ENCODE peak calls at places on chromosome 5, in nine cellular contexts. S is cardiac fibroblast, R is choroid plexus epithelial cell, J is BE2C, U is HFF-Myc, K is cardiac muscle cell, O is suprapubic skin, I is Peyer's patch, V is foreskin fibroblast. Y is an unnamed sample.

GRCh38 chr5:43006411-43007202 is 33.5 kb downstream of the ANXA2R start:
- DNase-seq in V (peak), I (no peak), U (no peak), J (no peak), S (peak), R (peak), O (no peak), K (no peak), Y (no peak)

GRCh38 chr5:116025831-116026230 is 6.4 kb upstream of the ARL14EPL start:
- DNase-seq in V (no peak), J (no peak), S (no peak), K (no peak), O (no peak), R (no peak), U (no peak), I (no peak), Y (no peak)

GRCh38 chr5:1437452-1437851 is 7.8 kb downstream of the SLC6A3 start:
- DNase-seq in R (peak), I (no peak), K (no peak), U (no peak), S (peak), J (peak), O (no peak), V (peak), Y (no peak)

GRCh38 chr5:38994329-38994927 is 79.8 kb downstream of the RICTOR start:
- DNase-seq in R (peak), K (peak), S (peak), J (peak), O (no peak), U (no peak), V (peak), I (no peak), Y (peak)

GRCh38 chr5:13552361-13552760 is 392.1 kb downstream of the DNAH5 start:
- DNase-seq in U (no peak), I (no peak), S (no peak), J (no peak), O (no peak), V (no peak), K (no peak), R (no peak), Y (no peak)

GRCh38 chr5:9324348-9325056 is 221.4 kb downstream of the SEMA5A start:
- DNase-seq in I (no peak), J (no peak), U (no peak), S (peak), V (peak), R (peak), K (no peak), O (no peak), Y (no peak)

GRCh38 chr5:110809006-110809405 is 70.2 kb downstream of the SLC25A46 start:
- DNase-seq in I (no peak), U (no peak), R (no peak), J (no peak), V (peak), K (no peak), O (no peak), S (no peak), Y (no peak)

GRCh38 chr5:13985736-13986418 is 41.4 kb upstream of the DNAH5 start:
- DNase-seq in V (peak), J (no peak), K (no peak), U (peak), S (peak), I (peak), O (no peak), R (peak), Y (peak)

GRCh38 chr5:117741655-117742226 is 1167.1 kb upstream of the SEMA6A start:
- DNase-seq in S (peak), I (no peak), O (no peak), V (no peak), K (no peak), U (no peak), R (no peak), J (no peak), Y (no peak)

GRCh38 chr5:153618307-153618706 is 127.8 kb downstream of the GRIA1 start:
- DNase-seq in I (no peak), R (no peak), U (no peak), K (no peak), J (no peak), O (no peak), S (no peak), V (no peak), Y (no peak)
- H3K4me3 ChIP-seq in I (no peak), R (no peak), U (no peak), K (no peak), J (no peak), O (no peak), S (no peak), V (no peak), Y (no peak)

GRCh38 chr5:148809781-148810524 is 16.5 kb upstream of the ADRB2 start:
- DNase-seq in U (no peak), O (no peak), J (no peak), K (no peak), R (peak), V (peak), S (no peak), I (no peak), Y (no peak)
- H3K4me3 ChIP-seq in U (no peak), O (peak), J (peak), K (no peak), R (no peak), V (no peak), S (no peak), I (peak), Y (no peak)

DNA sequence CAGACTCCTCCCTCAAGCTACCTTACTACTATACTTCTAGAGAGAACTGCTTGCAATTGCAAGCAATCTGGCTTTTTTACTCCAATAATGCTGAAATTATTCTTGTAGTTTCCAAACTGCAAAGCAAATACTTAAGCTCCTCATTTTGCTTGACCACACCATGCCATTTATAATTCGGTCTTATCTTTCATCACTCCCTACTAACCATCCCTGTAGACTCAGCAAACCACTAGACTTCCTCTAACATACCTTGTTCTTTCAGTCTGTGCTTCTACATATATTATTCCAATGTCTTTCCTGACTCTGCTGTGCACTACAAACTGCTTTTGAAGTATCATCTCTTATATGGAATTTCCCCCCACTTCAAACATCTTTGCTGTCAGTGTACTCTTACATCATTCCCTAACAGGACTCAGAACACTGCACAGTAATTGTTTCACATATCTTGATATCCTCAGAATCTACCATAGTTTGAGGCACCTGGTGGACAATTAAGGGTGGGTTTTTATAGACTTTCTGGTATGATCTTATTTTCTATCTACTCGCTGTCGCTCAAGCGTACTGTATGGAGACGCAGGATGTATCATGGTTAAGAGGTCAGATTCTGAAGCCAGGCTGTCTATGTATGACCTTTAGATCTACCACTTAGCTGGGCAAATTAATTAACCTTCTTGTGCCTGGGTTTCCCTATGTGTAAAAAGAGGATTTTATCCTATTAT is 2.8 kb downstream of the IL6ST start:
- DNase-seq in O (no peak), U (no peak), S (peak), R (peak), I (no peak), J (no peak), V (no peak), K (no peak), Y (no peak)
- H3K4me3 ChIP-seq in O (peak), U (peak), S (peak), R (peak), I (peak), J (peak), V (peak), K (peak), Y (no peak)

GRCh38 chr5:132369471-132370240 is at the start of gene SLC22A5:
- DNase-seq in I (peak), J (peak), K (peak), V (peak), O (no peak), R (peak), U (no peak), S (peak), Y (peak)

GRCh38 chr5:132372122-132372521 is 2.6 kb downstream of the SLC22A5 start:
- DNase-seq in K (no peak), I (no peak), R (no peak), J (no peak), S (no peak), O (no peak), U (no peak), V (no peak), Y (no peak)

GRCh38 chr5:132371603-132371994 is 2.1 kb downstream of the SLC22A5 start:
- DNase-seq in I (no peak), V (no peak), O (no peak), K (no peak), J (no peak), U (no peak), S (no peak), R (no peak), Y (no peak)

GRCh38 chr5:132369012-132369470 is 469 bp upstream of the SLC22A5 start:
- DNase-seq in K (no peak), J (no peak), O (no peak), U (no peak), R (peak), V (no peak), I (no peak), S (no peak), Y (peak)

GRCh38 chr5:132370241-132370820 is 821 bp downstream of the SLC22A5 start:
- DNase-seq in R (no peak), I (no peak), K (no peak), O (no peak), J (no peak), S (no peak), U (no peak), V (no peak), Y (no peak)
- H3K4me3 ChIP-seq in R (peak), I (peak), K (peak), O (peak), J (peak), S (peak), U (peak), V (peak), Y (peak)

GRCh38 chr5:151082976-151083651 is 2.3 kb upstream of the TNIP1 start:
- DNase-seq in O (no peak), J (no peak), R (no peak), K (no peak), V (no peak), I (no peak), S (no peak), U (no peak), Y (no peak)
- H3K4me3 ChIP-seq in O (no peak), J (no peak), R (no peak), K (no peak), V (no peak), I (no peak), S (no peak), U (no peak), Y (no peak)

DNA sequence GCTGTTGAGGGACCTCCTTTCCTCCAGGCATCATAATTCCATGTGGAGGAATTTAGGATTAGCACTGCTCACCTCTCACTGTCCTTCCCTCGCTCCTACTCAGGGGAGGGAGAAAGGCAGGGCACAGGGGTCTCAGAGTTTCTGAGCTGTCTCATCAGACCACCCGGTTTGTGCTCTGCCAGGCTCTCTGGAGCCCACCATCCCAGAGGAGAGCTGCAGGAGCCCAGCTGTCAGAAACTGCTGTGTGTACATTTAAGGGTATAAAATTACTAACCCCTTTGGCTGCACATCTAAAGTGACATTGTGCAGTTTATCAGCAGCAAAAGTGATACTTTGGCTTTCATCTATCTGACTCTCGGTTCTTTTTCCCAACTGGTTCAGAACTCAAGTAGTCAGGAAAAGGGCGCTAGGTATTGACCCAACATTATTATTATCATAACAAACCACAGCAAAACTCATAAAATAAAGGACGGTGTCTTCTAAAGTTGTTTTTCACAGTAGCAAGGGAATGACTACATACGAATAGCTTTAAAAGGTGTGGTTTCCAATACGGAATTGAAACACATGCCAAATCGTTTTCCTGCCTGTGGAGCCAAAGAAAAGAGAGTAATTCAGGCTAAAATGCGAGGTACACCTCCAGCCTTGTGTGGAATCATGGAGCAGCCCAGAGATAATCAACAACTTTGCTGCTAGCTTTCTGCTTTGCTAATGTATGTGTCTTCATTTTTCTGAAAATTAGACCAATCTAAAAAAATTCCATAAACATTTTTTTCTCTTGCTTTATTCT is 348.1 kb downstream of the TMEM167A start:
- DNase-seq in I (no peak), V (no peak), O (no peak), K (no peak), J (no peak), S (no peak), R (no peak), U (no peak), Y (no peak)
- H3K4me3 ChIP-seq in I (no peak), V (no peak), O (no peak), K (no peak), J (no peak), S (no peak), R (no peak), U (no peak), Y (no peak)

GRCh38 chr5:133995903-133996563 is 8.7 kb downstream of the VDAC1 start:
- DNase-seq in R (peak), O (peak), V (no peak), K (no peak), J (peak), S (no peak), U (no peak), I (no peak), Y (no peak)
- H3K4me3 ChIP-seq in R (no peak), O (no peak), V (no peak), K (no peak), J (no peak), S (no peak), U (no peak), I (no peak), Y (no peak)

GRCh38 chr5:144187699-144188294 is 17.1 kb downstream of the KCTD16 start:
- DNase-seq in U (peak), V (peak), I (peak), J (peak), S (peak), R (peak), K (no peak), O (no peak), Y (peak)

GRCh38 chr5:144194148-144194547 is 23.5 kb downstream of the KCTD16 start:
- DNase-seq in U (no peak), O (no peak), K (no peak), V (no peak), S (no peak), R (peak), I (no peak), J (no peak), Y (no peak)

GRCh38 chr5:144189800-144190429 is 19.2 kb downstream of the KCTD16 start:
- DNase-seq in K (no peak), I (peak), O (no peak), J (peak), U (no peak), V (peak), R (peak), S (peak), Y (peak)

GRCh38 chr5:144191998-144192397 is 21.3 kb downstream of the KCTD16 start:
- DNase-seq in I (no peak), S (peak), R (peak), U (no peak), O (no peak), K (peak), V (peak), J (no peak), Y (peak)

DNA sequence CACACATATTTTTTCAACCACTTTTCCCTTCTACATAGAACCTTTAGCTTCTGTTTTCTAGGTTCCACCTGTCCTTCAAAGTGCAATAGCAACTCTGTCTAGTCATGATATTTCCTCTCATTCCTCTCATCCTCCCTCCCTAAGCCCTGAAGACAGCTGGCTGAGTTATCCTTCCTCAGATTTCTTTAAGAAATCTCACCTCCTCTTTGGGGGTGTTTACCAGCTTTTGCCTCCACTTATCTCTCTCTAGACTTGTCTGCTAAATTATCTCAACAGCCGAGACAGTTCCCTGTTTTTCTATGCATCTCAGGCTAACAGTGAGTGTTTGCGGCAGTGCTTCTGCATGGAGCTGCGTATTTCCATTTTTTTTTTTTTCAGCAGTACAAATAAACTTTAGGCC is 20.8 kb downstream of the KCTD16 start:
- DNase-seq in K (no peak), R (no peak), J (no peak), U (no peak), I (no peak), O (no peak), V (no peak), S (no peak), Y (no peak)
- H3K4me3 ChIP-seq in K (no peak), R (no peak), J (no peak), U (no peak), I (no peak), O (no peak), V (no peak), S (no peak), Y (no peak)